ENCODE peak calls at places on chromosome X, in seven cellular contexts. I, G, Q, M, S, O and R are unnamed samples.
A peak's percentile ranks its signal among the peaks of the same experiment; 100 is the strongest.

GRCh38 chrX:41145920-41146608 is 60.8 kb downstream of the USP9X start:
- DNase-seq in M (no peak), G (peak; percentile 27), O (no peak), Q (no peak), S (no peak), I (peak; percentile 84), R (no peak)

GRCh38 chrX:22399793-22400192 is 127.1 kb downstream of the CBLL2 start:
- DNase-seq in Q (no peak), O (no peak), I (peak; percentile 61), M (no peak), G (no peak), S (no peak), R (no peak)

GRCh38 chrX:119190251-119190651 is 45.8 kb upstream of the PGRMC1 start:
- DNase-seq in O (no peak), G (no peak), Q (no peak), M (no peak), I (no peak), S (no peak), R (no peak)

GRCh38 chrX:17930850-17931249 is 69.8 kb upstream of the RAI2 start:
- DNase-seq in O (no peak), G (no peak), M (no peak), I (no peak), S (peak; percentile 33), Q (no peak), R (no peak)

GRCh38 chrX:84710611-84711010 is 208.4 kb upstream of the HDX start:
- DNase-seq in O (no peak), I (no peak), Q (no peak), M (no peak), G (no peak), S (no peak), R (no peak)

GRCh38 chrX:55056820-55057690 is 17.8 kb upstream of the PAGE2B start:
- DNase-seq in I (peak; percentile 29), O (no peak), G (no peak), Q (no peak), S (peak; percentile 69), M (peak; percentile 14), R (no peak)

GRCh38 chrX:73830489-73831414 is 267.8 kb downstream of the CHIC1 start:
- DNase-seq in Q (no peak), O (no peak), M (no peak), I (no peak), S (no peak), G (peak; percentile 6), R (no peak)

GRCh38 chrX:149259241-149259640 is 245.9 kb downstream of the IDS start:
- DNase-seq in I (peak; percentile 4), G (no peak), M (no peak), O (no peak), Q (no peak), S (no peak), R (no peak)

GRCh38 chrX:9707306-9708015 is 58.2 kb downstream of the GPR143 start:
- DNase-seq in G (no peak), I (peak; percentile 9), M (no peak), S (no peak), O (no peak), Q (no peak), R (no peak)

GRCh38 chrX:11509786-11510185 is 155.9 kb downstream of the ARHGAP6 start:
- DNase-seq in Q (no peak), M (no peak), I (peak; percentile 54), S (no peak), O (no peak), G (no peak), R (no peak)

GRCh38 chrX:23331701-23332100 is 2.9 kb upstream of the PTCHD1 start:
- DNase-seq in M (no peak), G (no peak), Q (no peak), S (no peak), I (no peak), O (no peak), R (no peak)